ENCODE peak calls at places on chromosome 1, in four cellular contexts. K is CD4-positive, alpha-beta T cell; R is K562; H is HFFc6. T is an unnamed sample.

GRCh38 chr1:77370588-77371306 is 88.9 kb downstream of the AK5 start:
- DNase-seq in K (no peak), H (peak; percentile 93), R (no peak), T (no peak)

GRCh38 chr1:187744665-187745064 is 915.9 kb downstream of the PLA2G4A start:
- DNase-seq in K (no peak), H (no peak), R (no peak), T (no peak)

GRCh38 chr1:200034821-200035396 is 7.4 kb downstream of the NR5A2 start:
- DNase-seq in H (no peak), K (no peak), R (no peak), T (no peak)

GRCh38 chr1:27726173-27726793 is 522 bp downstream of the FAM76A start:
- DNase-seq in K (peak; percentile 6), H (peak; percentile 23), R (peak; percentile 81), T (peak; percentile 28)

GRCh38 chr1:2448098-2448445 is 28.0 kb upstream of the PLCH2 start:
- DNase-seq in R (peak; percentile 62), H (no peak), K (no peak), T (no peak)

GRCh38 chr1:220887202-220887867 is 8.1 kb downstream of the HLX start:
- DNase-seq in H (no peak), R (no peak), K (no peak), T (no peak)

GRCh38 chr1:244349103-244349531 is 102.6 kb downstream of the ADSS2 start:
- DNase-seq in H (peak; percentile 84), K (no peak), R (no peak), T (no peak)

GRCh38 chr1:163063131-163064059 is 5.8 kb upstream of the RGS4 start:
- DNase-seq in R (no peak), K (no peak), H (no peak), T (no peak)

GRCh38 chr1:241235236-241235897 is 121.6 kb downstream of the RGS7 start:
- DNase-seq in R (no peak), K (no peak), H (no peak), T (no peak)

GRCh38 chr1:17606826-17607440 is 67.4 kb downstream of the ARHGEF10L start:
- DNase-seq in K (no peak), H (peak; percentile 56), R (peak; percentile 77), T (peak; percentile 80)

GRCh38 chr1:174408142-174408541 is 39.6 kb upstream of the GPR52 start:
- DNase-seq in H (no peak), K (no peak), R (no peak), T (no peak)

GRCh38 chr1:2585318-2586092 is 1.1 kb upstream of the PRXL2B start:
- DNase-seq in K (peak; percentile 61), H (peak; percentile 24), R (peak; percentile 91), T (no peak)

GRCh38 chr1:156097499-156098178 is 15.4 kb upstream of the MEX3A start:
- DNase-seq in H (no peak), R (no peak), K (no peak), T (no peak)

GRCh38 chr1:170316270-170316669 is 170.5 kb downstream of the NTMT2 start:
- DNase-seq in K (no peak), R (no peak), H (no peak), T (no peak)

GRCh38 chr1:9700340-9700739 is 48.8 kb downstream of the PIK3CD start:
- DNase-seq in R (no peak), K (no peak), H (peak; percentile 90), T (no peak)

GRCh38 chr1:241330619-241331327 is 26.2 kb downstream of the RGS7 start:
- DNase-seq in H (no peak), R (no peak), K (no peak), T (no peak)

GRCh38 chr1:173023343-173023742 is 27.4 kb downstream of the TNFSF18 start:
- DNase-seq in K (no peak), H (no peak), R (no peak), T (no peak)

GRCh38 chr1:204465469-204466415 is 28.9 kb downstream of the PIK3C2B start:
- DNase-seq in R (peak; percentile 60), H (no peak), K (no peak), T (no peak)

GRCh38 chr1:9110669-9111356 is 18.1 kb downstream of the GPR157 start:
- DNase-seq in H (peak; percentile 63), R (peak; percentile 82), K (peak; percentile 81), T (peak; percentile 83)

GRCh38 chr1:198042168-198042567 is 114.6 kb upstream of the NEK7 start:
- DNase-seq in K (no peak), H (no peak), R (no peak), T (no peak)

GRCh38 chr1:2148691-2149090 is 45.9 kb downstream of the FAAP20 start:
- DNase-seq in K (peak; percentile 39), R (no peak), H (no peak), T (no peak)

GRCh38 chr1:151728151-151728711 is 6.9 kb downstream of the RIIAD1 start:
- DNase-seq in K (no peak), H (peak; percentile 52), R (no peak), T (no peak)

GRCh38 chr1:77282187-77282865 is 507 bp downstream of the AK5 start:
- DNase-seq in H (peak; percentile 32), K (peak; percentile 11), R (no peak), T (peak; percentile 18)

GRCh38 chr1:150813028-150813707 is 5.1 kb upstream of the CTSK start:
- DNase-seq in K (no peak), H (peak; percentile 62), R (peak; percentile 68), T (peak; percentile 53)

GRCh38 chr1:38038836-38039235 is 7.8 kb downstream of the POU3F1 start:
- DNase-seq in K (no peak), R (no peak), H (peak; percentile 71), T (no peak)

GRCh38 chr1:150066838-150067183 is 765 bp upstream of the VPS45 start:
- DNase-seq in R (peak; percentile 41), K (peak; percentile 5), H (no peak), T (peak; percentile 30)

GRCh38 chr1:114272593-114272992 is 118.9 kb upstream of the SYT6 start:
- DNase-seq in H (no peak), R (no peak), K (no peak), T (no peak)

GRCh38 chr1:229624521-229624905 is 1.4 kb downstream of the TAF5L start:
- DNase-seq in K (no peak), R (no peak), H (no peak), T (no peak)

DNA sequence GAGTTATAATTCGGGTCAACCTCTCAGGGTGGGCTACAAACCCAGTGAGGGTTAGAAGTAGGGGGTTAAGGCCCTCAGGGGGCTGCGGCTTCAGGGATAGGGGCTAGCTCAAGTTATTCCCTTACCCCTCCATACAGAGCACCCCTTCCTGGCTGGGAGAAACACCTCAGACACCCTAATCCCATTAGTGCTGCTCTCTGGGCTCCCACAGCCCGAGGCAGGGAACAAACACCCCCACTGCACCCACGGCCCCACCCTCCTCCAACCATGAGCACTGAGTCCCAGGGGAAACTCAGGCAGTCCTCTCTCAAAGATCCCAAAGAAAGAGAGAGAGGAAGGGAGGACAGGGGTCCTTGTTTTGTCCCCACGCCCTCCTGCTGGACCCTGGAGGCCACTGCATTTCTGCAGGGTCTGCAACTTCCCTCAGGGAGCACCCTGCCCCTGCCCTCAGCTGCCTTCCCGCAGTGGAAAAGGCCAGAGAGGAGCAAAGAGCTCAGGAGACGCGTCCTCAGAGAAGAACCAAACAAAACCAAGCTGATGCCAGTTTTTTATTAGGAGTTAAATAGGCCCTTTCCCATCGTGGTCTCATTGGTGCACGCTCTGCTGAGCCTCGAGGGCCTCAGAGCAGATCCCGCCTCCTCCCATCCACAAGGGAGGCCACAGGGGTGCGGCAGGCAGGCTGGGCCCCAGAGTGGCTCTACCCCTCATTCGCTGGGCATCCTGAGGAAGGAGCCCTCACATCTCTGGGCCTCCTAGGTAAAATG is 1.4 kb upstream of the S100A4 start:
- DNase-seq in H (no peak), K (no peak), R (no peak), T (no peak)
- TF ChIP-seq CTCF in H (peak; percentile 23), K (no peak), R (no peak), T (no peak)

DNA sequence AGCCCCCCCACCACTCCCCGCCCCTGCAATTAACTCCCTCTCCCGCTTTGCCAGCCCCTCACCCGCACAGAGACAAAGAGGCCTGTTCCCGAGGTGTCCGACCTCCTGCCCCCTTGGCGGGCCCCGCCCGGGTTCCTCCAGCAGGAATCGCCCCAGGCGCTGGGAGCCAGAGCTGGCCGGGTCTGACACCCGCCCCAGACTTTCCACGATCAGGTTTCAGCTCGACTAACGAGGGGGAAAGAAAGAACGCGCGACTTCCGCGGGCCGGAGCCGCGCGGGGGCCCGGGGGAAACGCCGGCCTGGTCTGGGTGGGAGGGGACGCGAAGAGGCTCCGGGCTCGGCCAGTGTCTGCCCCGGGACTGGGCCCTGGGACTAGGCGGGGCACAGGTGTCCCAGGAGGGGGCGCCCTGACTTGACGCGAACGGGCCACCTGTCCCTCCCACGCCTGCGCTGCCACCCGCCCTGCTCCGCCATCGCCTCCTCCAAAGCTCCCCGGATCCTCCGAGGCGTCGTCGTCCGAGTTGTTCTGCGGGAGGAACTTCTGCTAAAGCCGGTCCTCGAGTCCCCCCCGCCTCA is 36.3 kb upstream of the HHAT start:
- DNase-seq in K (no peak), R (peak; percentile 24), H (peak; percentile 54), T (peak; percentile 78)
- TF ChIP-seq CTCF in K (no peak), R (no peak), H (peak; percentile 72), T (no peak)

GRCh38 chr1:119952496-119952895 is 56.2 kb upstream of the ADAM30 start:
- DNase-seq in K (no peak), H (no peak), R (no peak), T (no peak)

GRCh38 chr1:119956306-119956705 is 60.0 kb upstream of the ADAM30 start:
- DNase-seq in R (no peak), H (no peak), K (no peak), T (no peak)

GRCh38 chr1:119953266-119953998 is 57.1 kb upstream of the ADAM30 start:
- DNase-seq in H (no peak), K (no peak), R (no peak), T (no peak)

GRCh38 chr1:119958223-119958622 is 61.9 kb upstream of the ADAM30 start:
- DNase-seq in H (no peak), K (no peak), R (no peak), T (no peak)

DNA sequence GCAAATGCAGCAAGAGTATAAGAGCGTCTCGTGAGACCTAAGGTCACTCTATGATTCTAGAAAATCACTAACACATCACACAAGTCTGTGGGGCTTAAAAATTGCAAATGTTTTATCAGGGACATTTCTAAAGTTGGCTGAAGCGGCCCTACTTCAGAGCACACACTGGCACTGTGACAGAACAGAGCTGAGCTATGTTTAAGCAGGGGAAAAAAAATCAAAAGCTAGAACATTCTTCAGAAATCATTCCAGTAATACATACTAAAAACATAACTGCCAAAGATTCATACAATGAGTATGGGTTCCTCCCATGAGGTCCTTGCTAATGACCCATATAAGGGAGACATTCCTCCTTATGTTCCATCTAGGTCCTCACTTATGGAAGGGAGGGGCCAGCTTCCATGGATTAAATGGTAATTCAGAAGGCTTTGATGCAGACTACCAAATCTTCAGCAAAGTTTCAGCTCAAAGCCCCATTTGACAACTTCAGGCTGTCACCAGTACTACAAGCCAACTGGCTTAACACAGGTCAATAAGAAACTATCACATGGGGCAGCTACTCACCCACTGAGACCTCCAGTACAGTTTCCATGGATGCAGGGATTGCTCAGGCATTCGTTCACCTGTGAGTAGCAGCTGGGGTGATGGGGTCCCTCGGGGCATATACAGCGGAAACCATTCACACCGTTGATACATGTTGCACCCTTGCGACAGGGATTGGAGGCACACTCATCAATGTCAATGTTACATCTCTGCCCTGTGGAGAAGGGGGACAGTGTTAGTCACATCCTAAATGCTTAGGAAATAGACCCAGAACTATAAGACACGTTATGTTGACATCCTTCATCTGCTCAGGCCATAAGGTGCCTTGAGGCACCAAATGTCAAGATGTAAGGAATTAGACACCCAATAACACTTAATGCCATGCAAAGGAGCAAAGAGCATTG is 58.4 kb upstream of the ADAM30 start:
- DNase-seq in K (no peak), R (no peak), H (no peak), T (no peak)
- TF ChIP-seq CTCF in K (no peak), R (no peak), H (peak; percentile 26), T (no peak)

GRCh38 chr1:34460193-34460592 is 283.5 kb downstream of the C1orf94 start:
- DNase-seq in R (peak; percentile 48), K (peak; percentile 2), H (no peak), T (peak; percentile 45)
- TF ChIP-seq CTCF in R (peak; percentile 50), K (peak; percentile 56), H (peak; percentile 54), T (peak; percentile 67)

T was measured in mesothelial cell of epicardium.